ENCODE peak calls at places on chromosomes 7 and 10, in ten cellular contexts. H, V, I, U, A, K, Q, X, N and G are unnamed samples.

GRCh38 chr7:47537716-47538640 is 43.9 kb downstream of the TNS3 start:
- DNase-seq in H (no peak), V (no peak), I (no peak), U (no peak), A (no peak), K (no peak), Q (no peak), X (peak), N (no peak), G (peak)

GRCh38 chr7:149087366-149087765 is 3.2 kb downstream of the ZNF786 start:
- DNase-seq in H (no peak), V (no peak), I (no peak), U (no peak), A (no peak), K (no peak), Q (no peak), X (no peak), N (no peak), G (no peak)

GRCh38 chr10:131792809-131793208 is 108.0 kb upstream of the PPP2R2D start:
- DNase-seq in H (no peak), V (no peak), I (no peak), U (no peak), A (no peak), K (no peak), Q (no peak), X (no peak), N (no peak), G (no peak)

GRCh38 chr10:68665841-68666240 is 55.2 kb upstream of the CCAR1 start:
- DNase-seq in H (no peak), V (no peak), I (no peak), U (no peak), A (no peak), K (no peak), Q (peak), X (peak), N (no peak), G (no peak)

GRCh38 chr7:116497708-116498107 is 1.8 kb upstream of the CAV2 start:
- DNase-seq in H (no peak), V (no peak), I (no peak), U (no peak), A (no peak), K (no peak), Q (no peak), X (no peak), N (no peak), G (no peak)

GRCh38 chr7:15007507-15007906 is 105.0 kb upstream of the DGKB start:
- DNase-seq in H (no peak), V (no peak), I (no peak), U (no peak), A (peak), K (no peak), Q (peak), X (no peak), N (no peak), G (no peak)

GRCh38 chr10:75115137-75115536 is 3.7 kb downstream of the SAMD8 start:
- DNase-seq in H (no peak), V (no peak), I (no peak), U (no peak), A (no peak), K (no peak), Q (no peak), X (no peak), N (no peak), G (no peak)

GRCh38 chr10:113957013-113957412 is 86.7 kb upstream of the ADRB1 start:
- DNase-seq in H (no peak), V (no peak), I (no peak), U (no peak), A (no peak), K (no peak), Q (peak), X (peak), N (no peak), G (no peak)

GRCh38 chr7:46468753-46469356 is 547.8 kb upstream of the IGFBP3 start:
- DNase-seq in H (no peak), V (no peak), I (no peak), U (no peak), A (no peak), K (no peak), Q (no peak), X (peak), N (no peak), G (peak)

GRCh38 chr10:62814901-62815372 is 1.2 kb downstream of the EGR2 start:
- DNase-seq in H (peak), V (no peak), I (no peak), U (no peak), A (no peak), K (no peak), Q (no peak), X (peak), N (peak), G (no peak)

GRCh38 chr7:495761-496321 is 23.8 kb downstream of the PDGFA start:
- DNase-seq in H (no peak), V (no peak), I (no peak), U (no peak), A (no peak), K (no peak), Q (no peak), X (no peak), N (no peak), G (no peak)

GRCh38 chr7:80821781-80822180 is 97.1 kb downstream of the SEMA3C start:
- DNase-seq in H (no peak), V (no peak), I (no peak), U (no peak), A (no peak), K (no peak), Q (no peak), X (no peak), N (no peak), G (no peak)

GRCh38 chr7:22723171-22723601 is 3.8 kb upstream of the IL6 start:
- DNase-seq in H (peak), V (no peak), I (no peak), U (no peak), A (peak), K (no peak), Q (peak), X (peak), N (no peak), G (no peak)

GRCh38 chr7:29764227-29764626 is 42.1 kb upstream of the WIPF3 start:
- DNase-seq in H (peak), V (no peak), I (no peak), U (no peak), A (peak), K (no peak), Q (peak), X (no peak), N (no peak), G (no peak)

GRCh38 chr10:61115874-61116273 is 171.9 kb upstream of the RHOBTB1 start:
- DNase-seq in H (no peak), V (no peak), I (no peak), U (no peak), A (no peak), K (no peak), Q (no peak), X (no peak), N (no peak), G (no peak)

GRCh38 chr10:84256510-84257342 is 11.9 kb downstream of the RGR start:
- DNase-seq in H (no peak), V (peak), I (no peak), U (peak), A (no peak), K (no peak), Q (no peak), X (peak), N (peak), G (peak)

GRCh38 chr7:25578991-25579687 is 350.9 kb upstream of the NPVF start:
- DNase-seq in H (no peak), V (no peak), I (no peak), U (no peak), A (no peak), K (no peak), Q (no peak), X (no peak), N (no peak), G (no peak)

GRCh38 chr10:52312999-52313349 is 1.1 kb upstream of the DKK1 start:
- DNase-seq in H (no peak), V (no peak), I (no peak), U (no peak), A (no peak), K (no peak), Q (no peak), X (no peak), N (no peak), G (no peak)

GRCh38 chr10:22624289-22624738 is 90.1 kb downstream of the PIP4K2A start:
- DNase-seq in H (no peak), V (no peak), I (no peak), U (no peak), A (peak), K (no peak), Q (peak), X (peak), N (no peak), G (no peak)

GRCh38 chr7:73560035-73560835 is 2.7 kb upstream of the BCL7B start:
- DNase-seq in H (no peak), V (no peak), I (no peak), U (no peak), A (no peak), K (no peak), Q (peak), X (peak), N (no peak), G (no peak)

GRCh38 chr7:53350241-53350640 is 314.8 kb downstream of the POM121L12 start:
- DNase-seq in H (peak), V (no peak), I (no peak), U (no peak), A (no peak), K (no peak), Q (peak), X (no peak), N (no peak), G (peak)

GRCh38 chr7:106110885-106111670 is 1.0 kb downstream of the SYPL1 start:
- DNase-seq in H (no peak), V (no peak), I (no peak), U (no peak), A (no peak), K (no peak), Q (peak), X (no peak), N (no peak), G (no peak)

GRCh38 chr10:89633484-89633883 is 11.6 kb downstream of the PANK1 start:
- DNase-seq in H (no peak), V (no peak), I (no peak), U (no peak), A (no peak), K (no peak), Q (peak), X (peak), N (no peak), G (no peak)

GRCh38 chr7:55517191-55517633 is 55.1 kb downstream of the VOPP1 start:
- DNase-seq in H (no peak), V (no peak), I (no peak), U (no peak), A (no peak), K (no peak), Q (no peak), X (no peak), N (peak), G (no peak)

GRCh38 chr7:40644454-40645188 is 509.8 kb downstream of the SUGCT start:
- DNase-seq in H (no peak), V (no peak), I (no peak), U (no peak), A (no peak), K (no peak), Q (no peak), X (no peak), N (peak), G (no peak)

GRCh38 chr10:77563638-77564270 is 73.9 kb downstream of the KCNMA1 start:
- DNase-seq in H (no peak), V (no peak), I (no peak), U (no peak), A (no peak), K (no peak), Q (peak), X (no peak), N (no peak), G (no peak)

GRCh38 chr7:149475121-149476045 is 14.5 kb upstream of the ZNF777 start:
- DNase-seq in H (no peak), V (no peak), I (no peak), U (no peak), A (no peak), K (no peak), Q (no peak), X (no peak), N (no peak), G (no peak)

GRCh38 chr10:56895306-56895705 is 534.2 kb upstream of the ZWINT start:
- DNase-seq in H (no peak), V (no peak), I (no peak), U (no peak), A (no peak), K (no peak), Q (no peak), X (no peak), N (no peak), G (no peak)

GRCh38 chr10:21298686-21299085 is 226.8 kb downstream of the SKIDA1 start:
- DNase-seq in H (no peak), V (no peak), I (no peak), U (no peak), A (no peak), K (no peak), Q (no peak), X (no peak), N (no peak), G (no peak)

GRCh38 chr10:98879486-98879885 is 356.2 kb downstream of the HPSE2 start:
- DNase-seq in H (no peak), V (no peak), I (no peak), U (no peak), A (no peak), K (no peak), Q (no peak), X (no peak), N (no peak), G (no peak)

GRCh38 chr7:23594879-23595604 is 2.1 kb upstream of the CCDC126 start:
- DNase-seq in H (no peak), V (no peak), I (peak), U (no peak), A (peak), K (no peak), Q (peak), X (no peak), N (peak), G (no peak)

GRCh38 chr7:10889266-10889898 is 84.3 kb upstream of the PHF14 start:
- DNase-seq in H (no peak), V (no peak), I (peak), U (no peak), A (peak), K (no peak), Q (peak), X (peak), N (peak), G (peak)

GRCh38 chr7:55019691-55020480 is 1.1 kb downstream of the EGFR start:
- DNase-seq in H (peak), V (no peak), I (no peak), U (no peak), A (no peak), K (no peak), Q (peak), X (no peak), N (no peak), G (peak)

GRCh38 chr7:50595538-50596102 is 30.4 kb upstream of the DDC start:
- DNase-seq in H (peak), V (no peak), I (no peak), U (no peak), A (peak), K (no peak), Q (peak), X (peak), N (peak), G (no peak)

GRCh38 chr7:155505422-155505793 is 41.0 kb downstream of the CNPY1 start:
- DNase-seq in H (no peak), V (no peak), I (no peak), U (no peak), A (no peak), K (no peak), Q (no peak), X (no peak), N (no peak), G (no peak)